ENCODE peak calls at places on chromosome X, in six cellular contexts. R is GM23338; Y is left ventricle myocardium inferior; L is CD4-positive, CD25-positive, alpha-beta regulatory T cell; A is psoas muscle; V is HCT116. F is an unnamed sample.

GRCh38 chrX:133390647-133391046 is 24.6 kb downstream of the GPC4 start:
- DNase-seq in A (no peak), R (no peak), V (no peak), Y (no peak), L (no peak), F (no peak)

GRCh38 chrX:13170966-13171558 is 126.6 kb upstream of the FAM9C start:
- DNase-seq in Y (no peak), V (no peak), R (no peak), L (no peak), A (no peak), F (no peak)

GRCh38 chrX:42109428-42109827 is 186.1 kb upstream of the CASK start:
- DNase-seq in Y (no peak), L (no peak), V (no peak), R (no peak), A (no peak), F (no peak)

GRCh38 chrX:39309018-39309620 is 507.9 kb downstream of the MID1IP1 start:
- DNase-seq in A (no peak), R (no peak), L (peak; percentile 34), V (no peak), Y (no peak), F (no peak)

GRCh38 chrX:11532291-11533075 is 133.2 kb downstream of the ARHGAP6 start:
- DNase-seq in A (no peak), V (no peak), Y (no peak), R (peak; percentile 6), L (no peak), F (no peak)

GRCh38 chrX:102892103-102892502 is 45.0 kb upstream of the RAB40AL start:
- DNase-seq in R (no peak), V (no peak), Y (no peak), L (no peak), A (no peak), F (no peak)

GRCh38 chrX:48715066-48715465 is 18.5 kb downstream of the SUV39H1 start:
- DNase-seq in R (no peak), V (no peak), A (no peak), Y (no peak), L (peak; percentile 9), F (no peak)

GRCh38 chrX:24990585-24990984 is 25.2 kb downstream of the ARX start:
- DNase-seq in R (peak; percentile 54), V (no peak), L (no peak), Y (no peak), A (no peak), F (no peak)

GRCh38 chrX:136250191-136251041 is 784 bp downstream of the MAP7D3 start:
- DNase-seq in V (no peak), R (peak; percentile 33), Y (no peak), A (peak; percentile 15), L (no peak), F (no peak)

GRCh38 chrX:97211070-97211469 is 327.4 kb downstream of the RPA4 start:
- DNase-seq in R (no peak), V (no peak), L (no peak), A (no peak), Y (no peak), F (no peak)

GRCh38 chrX:100643943-100644587 is at the start of gene SRPX2:
- DNase-seq in A (peak; percentile 45), R (no peak), L (no peak), Y (peak; percentile 21), V (peak; percentile 63), F (no peak)

GRCh38 chrX:103248553-103248952 is 6.4 kb downstream of the TCEAL8 start:
- DNase-seq in Y (no peak), V (peak; percentile 8), A (no peak), L (peak; percentile 9), R (peak; percentile 10), F (peak; percentile 12)

GRCh38 chrX:132294776-132295495 is 75.7 kb upstream of the RAP2C start:
- DNase-seq in V (no peak), L (no peak), A (no peak), Y (no peak), R (no peak), F (no peak)

GRCh38 chrX:133254666-133255065 is 36.5 kb upstream of the TFDP3 start:
- DNase-seq in R (no peak), V (no peak), Y (no peak), L (no peak), A (no peak), F (no peak)

GRCh38 chrX:57918750-57919436 is 8.6 kb upstream of the ZXDA start:
- DNase-seq in Y (peak; percentile 22), R (peak; percentile 39), V (peak; percentile 26), A (peak; percentile 30), L (peak; percentile 32), F (peak; percentile 45)

GRCh38 chrX:118847676-118848075 is 24.1 kb downstream of the ZCCHC12 start:
- DNase-seq in R (peak; percentile 75), Y (no peak), L (peak; percentile 51), A (no peak), V (peak; percentile 38), F (peak; percentile 63)

GRCh38 chrX:144709841-144710240 is 537.5 kb upstream of the SPANXN1 start:
- DNase-seq in V (no peak), Y (no peak), R (no peak), L (no peak), A (no peak), F (no peak)

GRCh38 chrX:119004920-119005524 is 30.6 kb downstream of the LONRF3 start:
- DNase-seq in V (no peak), L (peak; percentile 47), R (peak; percentile 53), Y (peak; percentile 41), A (peak; percentile 47), F (peak; percentile 32)

GRCh38 chrX:39261446-39262147 is 460.3 kb downstream of the MID1IP1 start:
- DNase-seq in Y (no peak), V (peak; percentile 8), R (peak; percentile 60), L (peak; percentile 47), A (no peak), F (peak; percentile 38)

GRCh38 chrX:12844319-12844718 is 22.6 kb upstream of the TLR7 start:
- DNase-seq in V (no peak), A (no peak), L (no peak), R (no peak), Y (no peak), F (peak; percentile 0)

GRCh38 chrX:71225661-71226060 is 2.6 kb downstream of the GJB1 start:
- DNase-seq in Y (no peak), V (no peak), L (no peak), R (peak; percentile 11), A (no peak), F (no peak)

GRCh38 chrX:47030339-47030738 is 47.9 kb upstream of the RGN start:
- DNase-seq in Y (no peak), V (peak; percentile 51), L (peak; percentile 24), R (peak; percentile 80), A (no peak), F (peak; percentile 55)

GRCh38 chrX:2928583-2929434 is at the start of gene ARSD:
- DNase-seq in R (peak; percentile 88), A (peak; percentile 88), L (peak; percentile 12), V (peak; percentile 55), Y (peak; percentile 90), F (peak; percentile 88)

GRCh38 chrX:135432453-135432852 is 10.7 kb downstream of the SMIM10L2A start:
- DNase-seq in V (no peak), A (no peak), Y (no peak), L (no peak), R (peak; percentile 45), F (no peak)

GRCh38 chrX:17494231-17494630 is 119.2 kb downstream of the NHS start:
- DNase-seq in V (no peak), R (no peak), L (no peak), A (no peak), Y (no peak), F (no peak)

GRCh38 chrX:140091276-140091886 is 126.1 kb upstream of the CXorf66 start:
- DNase-seq in L (no peak), R (peak; percentile 51), Y (peak; percentile 25), V (no peak), A (peak; percentile 20), F (peak; percentile 0)

GRCh38 chrX:50988649-50989048 is 78.1 kb downstream of the BMP15 start:
- DNase-seq in V (no peak), Y (no peak), R (peak; percentile 49), A (no peak), L (no peak), F (peak; percentile 22)

DNA sequence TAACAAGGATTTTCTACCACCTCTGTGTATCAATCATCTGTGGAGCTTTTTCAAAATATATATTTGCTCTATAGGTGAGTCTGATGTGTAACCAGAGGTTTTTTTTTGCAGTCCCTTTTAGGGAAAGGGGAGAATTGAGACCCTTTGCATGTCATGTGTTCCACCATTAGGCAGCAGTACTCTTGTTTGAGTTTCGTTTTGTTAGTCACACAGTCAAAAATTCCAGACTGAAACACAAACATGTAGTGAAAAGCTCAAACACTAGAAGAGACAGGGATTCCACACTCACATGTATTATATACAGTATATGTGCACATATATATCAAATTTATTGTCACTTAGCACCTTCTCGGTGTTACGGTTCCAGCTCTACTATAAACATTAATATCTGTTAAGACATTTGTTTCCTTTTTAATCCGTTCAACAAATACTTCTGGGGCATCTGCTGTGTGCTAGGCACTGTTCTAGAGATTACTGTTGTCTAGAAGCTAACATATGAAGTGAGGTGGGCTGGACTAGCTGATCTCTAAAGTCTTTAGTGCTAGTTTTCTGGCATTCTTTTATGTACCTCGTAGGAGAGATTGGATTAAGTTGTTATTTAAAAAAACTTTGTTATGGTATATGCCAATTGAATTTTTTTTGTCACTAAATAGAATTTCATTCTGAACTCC is 5.5 kb downstream of the USP9X start:
- DNase-seq in A (no peak), R (no peak), V (no peak), L (no peak), Y (no peak), F (no peak)
- H3K4me1 ChIP-seq in A (peaks cover 65% of the 10 kb centered on the region), R (peaks cover 41% of the 10 kb centered on the region), V (peaks cover 6% of the 10 kb centered on the region), L (peaks cover 66% of the 10 kb centered on the region), Y (peaks cover 83% of the 10 kb centered on the region), F (peaks cover 10% of the 10 kb centered on the region)

DNA sequence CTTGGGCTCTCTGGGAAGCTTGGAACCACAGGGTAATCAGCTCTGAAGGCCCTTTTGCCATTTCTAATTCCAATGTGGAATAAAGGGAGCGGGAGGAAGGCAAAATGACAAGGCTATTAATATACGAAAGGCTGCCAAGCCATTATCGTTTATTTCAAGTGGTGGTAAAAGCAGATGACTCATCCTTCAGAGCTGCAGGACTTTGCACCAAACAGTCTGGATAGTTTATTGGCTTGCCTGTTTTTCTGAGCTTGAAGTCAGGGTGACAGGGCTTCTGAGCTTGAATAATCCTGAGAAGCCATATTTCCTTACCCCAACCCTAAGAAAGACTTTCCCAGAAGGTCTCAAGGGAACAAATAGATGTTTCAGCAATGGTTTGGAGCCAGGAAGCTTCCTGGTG is 7.7 kb upstream of the GABRE start:
- DNase-seq in L (no peak), V (no peak), A (no peak), R (no peak), Y (no peak), F (peak; percentile 87)
- H3K4me1 ChIP-seq in L (no peaks in the 10 kb centered on the region), V (peaks cover 49% of the 10 kb centered on the region), A (no peaks in the 10 kb centered on the region), R (no peaks in the 10 kb centered on the region), Y (peaks cover 26% of the 10 kb centered on the region), F (peaks cover 3% of the 10 kb centered on the region)

GRCh38 chrX:66021758-66022741 is 17.8 kb downstream of the VSIG4 start:
- DNase-seq in L (no peak), Y (no peak), A (no peak), R (no peak), V (no peak), F (no peak)
- H3K4me1 ChIP-seq in L (peaks cover 9% of the 10 kb centered on the region), Y (no peaks in the 10 kb centered on the region), A (no peaks in the 10 kb centered on the region), R (no peaks in the 10 kb centered on the region), V (peaks cover 8% of the 10 kb centered on the region), F (no peaks in the 10 kb centered on the region)

DNA sequence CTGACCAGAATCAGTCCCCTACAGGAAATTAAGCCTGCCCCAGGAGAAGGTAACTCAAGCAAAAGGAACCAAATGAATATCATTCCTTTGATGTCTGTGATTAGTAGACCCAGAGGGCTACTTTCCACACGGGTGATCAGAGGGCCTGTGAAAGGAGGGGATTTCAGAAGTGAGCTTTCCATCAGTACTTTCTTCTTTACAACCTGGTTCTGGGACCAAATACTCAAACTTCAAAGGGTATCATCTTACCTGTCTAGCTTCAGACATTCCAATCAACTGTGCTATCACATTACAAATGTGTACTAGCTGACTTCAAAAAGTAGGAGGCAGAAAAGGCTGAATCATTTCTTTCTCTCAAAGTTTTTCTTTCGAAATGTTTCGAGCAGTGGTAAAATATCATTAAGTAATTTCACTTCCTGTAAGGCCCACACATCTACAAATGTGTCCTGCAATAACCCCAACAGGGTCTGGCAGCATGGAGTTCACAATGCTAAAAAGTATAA is 23.9 kb downstream of the ACSL4 start:
- DNase-seq in Y (no peak), R (peak; percentile 8), A (no peak), V (peak; percentile 19), L (peak; percentile 17), F (no peak)
- H3K4me1 ChIP-seq in Y (peaks cover 26% of the 10 kb centered on the region), R (no peaks in the 10 kb centered on the region), A (no peaks in the 10 kb centered on the region), V (peaks cover 38% of the 10 kb centered on the region), L (peaks cover 30% of the 10 kb centered on the region), F (peaks cover 3% of the 10 kb centered on the region)